ENCODE peak calls at places on chromosomes 6 and 20, in ten cellular contexts. W, S, C, H, K, R, O, X, D and G are unnamed samples.

GRCh38 chr6:139433647-139434419 is 59.4 kb upstream of the CITED2 start:
- DNase-seq in W (no peak), S (no peak), C (no peak), H (no peak), K (no peak), R (no peak), O (no peak), X (no peak), D (no peak), G (no peak)

GRCh38 chr6:89299451-89299850 is 15.6 kb downstream of the GABRR2 start:
- DNase-seq in W (no peak), S (no peak), C (no peak), H (no peak), K (no peak), R (no peak), O (no peak), X (no peak), D (no peak), G (no peak)

GRCh38 chr6:103367212-103367611 is 1492.5 kb downstream of the HACE1 start:
- DNase-seq in W (no peak), S (no peak), C (no peak), H (no peak), K (no peak), R (no peak), O (no peak), X (no peak), D (no peak), G (no peak)

GRCh38 chr20:48422242-48422960 is 405.4 kb downstream of the PREX1 start:
- DNase-seq in W (no peak), S (no peak), C (no peak), H (no peak), K (no peak), R (no peak), O (no peak), X (no peak), D (no peak), G (no peak)

GRCh38 chr6:150142304-150142656 is 564 bp upstream of the PPP1R14C start:
- DNase-seq in W (no peak), S (peak), C (no peak), H (no peak), K (no peak), R (no peak), O (no peak), X (no peak), D (no peak), G (no peak)

GRCh38 chr20:21387528-21387927 is 9.8 kb downstream of the NKX2-4 start:
- DNase-seq in W (no peak), S (no peak), C (no peak), H (no peak), K (no peak), R (no peak), O (no peak), X (no peak), D (no peak), G (no peak)

GRCh38 chr20:63640086-63640485 is 13.1 kb downstream of the STMN3 start:
- DNase-seq in W (no peak), S (no peak), C (no peak), H (peak), K (no peak), R (no peak), O (no peak), X (peak), D (no peak), G (no peak)

GRCh38 chr6:11869656-11870340 is 91.2 kb upstream of the ADTRP start:
- DNase-seq in W (no peak), S (no peak), C (no peak), H (peak), K (peak), R (no peak), O (peak), X (peak), D (peak), G (no peak)

GRCh38 chr6:99882151-99882702 is 111.8 kb downstream of the MCHR2 start:
- DNase-seq in W (no peak), S (no peak), C (no peak), H (no peak), K (no peak), R (no peak), O (no peak), X (no peak), D (no peak), G (peak)

GRCh38 chr6:164477126-164477525 is 832.3 kb downstream of the C6orf118 start:
- DNase-seq in W (no peak), S (no peak), C (peak), H (no peak), K (peak), R (no peak), O (no peak), X (no peak), D (no peak), G (no peak)

GRCh38 chr6:47741807-47742206 is 40.0 kb upstream of the OPN5 start:
- DNase-seq in W (peak), S (no peak), C (no peak), H (no peak), K (peak), R (no peak), O (no peak), X (no peak), D (no peak), G (no peak)

GRCh38 chr6:146917979-146918378 is 286.2 kb upstream of the STXBP5 start:
- DNase-seq in W (no peak), S (no peak), C (no peak), H (no peak), K (no peak), R (no peak), O (no peak), X (no peak), D (no peak), G (no peak)

GRCh38 chr20:53823121-53823764 is 229.6 kb upstream of the ZNF217 start:
- DNase-seq in W (no peak), S (no peak), C (no peak), H (no peak), K (no peak), R (no peak), O (no peak), X (no peak), D (peak), G (no peak)

GRCh38 chr6:36793296-36793912 is 45.8 kb downstream of the CPNE5 start:
- DNase-seq in W (no peak), S (no peak), C (no peak), H (peak), K (no peak), R (no peak), O (no peak), X (no peak), D (no peak), G (no peak)

GRCh38 chr6:37783831-37784584 is 35.5 kb upstream of the ZFAND3 start:
- DNase-seq in W (no peak), S (no peak), C (peak), H (peak), K (no peak), R (no peak), O (peak), X (peak), D (no peak), G (no peak)

GRCh38 chr20:22905667-22906066 is 129.4 kb upstream of the SSTR4 start:
- DNase-seq in W (no peak), S (peak), C (no peak), H (peak), K (peak), R (peak), O (no peak), X (peak), D (no peak), G (no peak)

GRCh38 chr6:33410050-33410710 is 634 bp upstream of the PHF1 start:
- DNase-seq in W (peak), S (peak), C (peak), H (peak), K (peak), R (peak), O (peak), X (peak), D (peak), G (peak)

GRCh38 chr6:144415835-144416237 is 130.7 kb downstream of the UTRN start:
- DNase-seq in W (peak), S (peak), C (peak), H (no peak), K (no peak), R (no peak), O (no peak), X (no peak), D (no peak), G (no peak)

GRCh38 chr20:57420571-57421257 is 29.5 kb downstream of the RBM38 start:
- DNase-seq in W (no peak), S (no peak), C (no peak), H (peak), K (no peak), R (no peak), O (no peak), X (no peak), D (no peak), G (no peak)

GRCh38 chr6:141103246-141103645 is 1029.5 kb upstream of the GJE1 start:
- DNase-seq in W (no peak), S (peak), C (no peak), H (no peak), K (peak), R (no peak), O (no peak), X (no peak), D (no peak), G (no peak)

GRCh38 chr6:106715922-106716321 is 86.5 kb downstream of the QRSL1 start:
- DNase-seq in W (no peak), S (no peak), C (no peak), H (no peak), K (no peak), R (no peak), O (no peak), X (no peak), D (no peak), G (no peak)

GRCh38 chr6:81401970-81402690 is 350.4 kb downstream of the TENT5A start:
- DNase-seq in W (no peak), S (peak), C (peak), H (no peak), K (peak), R (no peak), O (no peak), X (no peak), D (no peak), G (no peak)

GRCh38 chr20:41277049-41277448 is 40.5 kb downstream of the ZHX3 start:
- DNase-seq in W (no peak), S (no peak), C (no peak), H (no peak), K (no peak), R (no peak), O (no peak), X (no peak), D (no peak), G (no peak)

GRCh38 chr6:127939442-127940066 is 38.7 kb upstream of the THEMIS start:
- DNase-seq in W (no peak), S (no peak), C (peak), H (no peak), K (no peak), R (no peak), O (no peak), X (no peak), D (no peak), G (no peak)

GRCh38 chr6:39945626-39946025 is 11.4 kb upstream of the MOCS1 start:
- DNase-seq in W (no peak), S (no peak), C (no peak), H (no peak), K (no peak), R (no peak), O (no peak), X (no peak), D (no peak), G (no peak)

DNA sequence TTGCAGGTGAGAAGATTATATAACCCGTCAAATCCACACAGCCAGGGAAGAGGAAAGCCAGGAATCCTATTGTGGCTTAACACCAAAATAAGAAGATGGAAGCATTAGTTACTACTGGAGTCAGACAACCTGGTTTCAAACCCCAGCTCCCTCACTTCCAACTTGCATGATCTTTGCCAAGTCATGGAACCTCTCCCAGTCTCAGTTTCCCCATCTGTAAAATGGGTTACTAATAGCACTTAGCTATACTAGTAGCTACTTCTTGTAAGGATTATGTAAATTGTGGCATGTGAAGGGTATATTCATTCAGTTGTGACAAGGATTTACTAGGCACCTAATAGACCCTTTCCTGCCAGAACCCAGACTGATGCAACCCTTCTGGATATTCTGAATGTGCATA is 50.4 kb downstream of the JPH2 start:
- DNase-seq in W (no peak), S (no peak), C (no peak), H (no peak), K (no peak), R (no peak), O (no peak), X (no peak), D (no peak), G (no peak)
- H3K4me3 ChIP-seq in W (no peak), S (no peak), C (no peak), H (no peak), K (no peak), R (no peak), O (no peak), X (no peak), D (no peak), G (no peak)

DNA sequence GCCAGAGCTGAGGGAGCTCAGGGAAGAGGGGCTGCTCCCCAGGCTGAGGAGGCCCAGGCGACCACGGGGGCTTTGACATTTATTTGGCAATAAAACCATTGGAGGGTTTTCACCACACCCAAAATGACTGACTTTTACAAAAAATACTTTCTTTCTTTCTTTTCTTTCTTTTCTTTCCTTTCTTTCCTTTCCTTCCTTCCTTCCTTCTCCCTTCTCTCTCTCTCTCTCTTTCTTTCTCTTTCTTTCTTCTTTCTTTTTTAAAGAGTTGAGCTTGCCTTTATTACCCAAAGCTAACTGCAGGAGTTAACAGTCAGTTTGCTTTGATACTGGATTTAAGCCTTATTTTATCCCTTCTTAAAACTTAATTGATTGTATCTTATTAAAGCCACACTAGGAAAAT is 17.2 kb downstream of the SNX9 start:
- DNase-seq in W (no peak), S (no peak), C (no peak), H (no peak), K (no peak), R (no peak), O (no peak), X (no peak), D (no peak), G (no peak)
- H3K4me3 ChIP-seq in W (no peak), S (no peak), C (no peak), H (no peak), K (no peak), R (no peak), O (no peak), X (no peak), D (no peak), G (no peak)

DNA sequence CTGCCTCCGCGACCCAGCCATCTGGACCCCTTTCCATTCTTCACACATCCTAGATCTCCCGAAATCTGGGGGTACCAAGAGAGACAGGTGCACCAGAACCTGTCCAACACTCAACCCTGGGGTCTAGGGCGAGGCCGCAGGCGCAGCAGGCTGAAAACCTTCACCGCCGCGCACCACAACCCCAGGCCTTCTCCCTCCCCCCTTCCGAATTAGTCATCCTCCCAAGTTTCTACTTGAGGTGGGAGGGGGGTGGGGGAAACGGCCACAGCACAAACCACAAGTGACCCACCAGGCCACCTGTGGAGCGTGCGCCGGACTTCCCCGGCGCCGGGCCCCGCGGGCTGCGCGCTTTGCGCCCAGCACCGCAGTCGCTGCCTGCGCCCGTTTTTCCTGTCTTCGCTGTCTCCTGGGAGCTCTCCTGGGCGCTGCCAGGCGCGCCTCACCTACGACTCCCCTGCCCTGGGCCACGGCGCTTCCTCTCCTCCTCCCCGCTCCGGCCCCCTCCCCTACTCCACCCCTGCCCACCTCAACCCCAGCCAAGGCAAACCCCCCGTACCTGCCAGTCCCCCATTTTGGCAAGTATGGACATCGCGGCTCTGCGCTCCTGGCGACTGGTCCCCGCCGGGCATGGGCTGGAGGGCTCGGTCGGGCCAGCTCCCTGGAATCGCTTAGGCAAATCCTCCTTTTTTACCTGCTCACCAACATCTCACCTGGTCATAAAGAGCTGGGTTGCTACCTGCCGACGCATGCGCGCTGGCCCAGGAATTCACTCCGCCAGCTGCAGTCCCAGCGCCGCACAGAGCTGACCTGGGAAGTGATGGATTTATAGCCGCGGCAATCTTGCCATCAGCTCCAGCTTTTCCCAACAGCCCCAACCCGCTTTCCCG is 4.2 kb upstream of the TFAP2A start:
- DNase-seq in W (no peak), S (no peak), C (no peak), H (no peak), K (no peak), R (no peak), O (no peak), X (no peak), D (no peak), G (no peak)
- H3K4me3 ChIP-seq in W (peak), S (peak), C (peak), H (no peak), K (no peak), R (no peak), O (peak), X (no peak), D (no peak), G (no peak)

DNA sequence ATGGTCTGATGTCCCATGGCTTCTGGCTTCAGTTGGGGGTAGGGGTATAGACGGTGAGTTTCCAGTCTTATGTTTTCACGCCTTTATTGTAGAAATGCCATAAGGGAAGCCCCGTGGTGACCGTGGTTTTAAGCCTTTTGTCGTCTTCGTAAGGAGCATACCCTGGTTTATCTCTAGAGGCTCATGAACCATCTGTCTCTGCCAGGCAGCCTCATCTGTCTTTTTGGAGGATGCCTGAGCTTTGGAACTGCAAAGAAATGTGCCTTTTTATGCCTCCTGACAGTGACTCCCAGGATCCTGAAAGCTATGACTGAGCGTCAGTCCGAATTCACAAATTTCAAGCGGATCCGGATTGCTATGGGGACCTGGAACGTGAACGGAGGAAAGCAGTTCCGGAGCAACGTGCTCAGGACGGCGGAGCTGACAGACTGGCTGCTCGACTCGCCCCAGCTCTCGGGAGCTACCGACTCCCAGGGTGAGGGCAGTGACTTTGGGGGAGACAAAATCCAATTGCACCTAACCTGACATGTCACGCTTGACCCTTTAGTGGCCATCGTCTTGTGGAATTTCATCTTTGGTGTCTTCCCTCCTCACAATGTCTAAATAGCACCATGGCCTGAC is 84.6 kb downstream of the SYNJ2 start:
- DNase-seq in W (no peak), S (no peak), C (no peak), H (no peak), K (no peak), R (no peak), O (no peak), X (no peak), D (no peak), G (no peak)
- H3K4me3 ChIP-seq in W (no peak), S (no peak), C (no peak), H (no peak), K (no peak), R (no peak), O (no peak), X (no peak), D (no peak), G (no peak)